ENCODE peak calls at places on chromosomes 7 and 10, in seven cellular contexts. O is fibroblast of villous mesenchyme, Y is hepatocyte, F is dermis blood vessel endothelial cell, D is NCI-H2081, I is HEK293T, S is amygdala. B is an unnamed sample.

GRCh38 chr7:44103941-44104879 is at the start of gene AEBP1:
- DNase-seq in O (peak), Y (peak), I (no peak), S (no peak), D (peak), F (peak), B (no peak)

GRCh38 chr7:266851-267840 is 22.8 kb upstream of the FOXL3 start:
- DNase-seq in F (peak), Y (peak), D (peak), I (no peak), O (no peak), S (no peak), B (no peak)

GRCh38 chr10:124366343-124366742 is 52.4 kb downstream of the OAT start:
- DNase-seq in O (no peak), Y (no peak), F (no peak), D (no peak), I (no peak), S (no peak), B (no peak)

GRCh38 chr7:2872296-2872874 is 28.3 kb upstream of the GNA12 start:
- DNase-seq in Y (no peak), S (no peak), F (no peak), I (no peak), D (no peak), O (no peak), B (no peak)

GRCh38 chr7:4791101-4791737 is 15.8 kb downstream of the AP5Z1 start:
- DNase-seq in F (no peak), O (no peak), I (no peak), Y (no peak), S (no peak), D (no peak), B (no peak)

GRCh38 chr10:11242443-11243386 is 225.0 kb downstream of the CELF2 start:
- DNase-seq in O (peak), F (peak), D (peak), I (no peak), Y (no peak), S (no peak), B (no peak)

GRCh38 chr7:42691030-42691639 is 220.7 kb downstream of the C7orf25 start:
- DNase-seq in Y (peak), S (no peak), D (no peak), I (peak), O (peak), F (peak), B (no peak)

GRCh38 chr10:126153686-126154628 is 234.3 kb downstream of the ADAM12 start:
- DNase-seq in I (no peak), D (no peak), Y (no peak), F (no peak), O (peak), S (no peak), B (no peak)

GRCh38 chr7:127907638-127908040 is 123.6 kb downstream of the LRRC4 start:
- DNase-seq in S (no peak), O (peak), F (peak), D (no peak), I (no peak), Y (peak), B (no peak)